ENCODE peak calls at places on chromosomes 16 and 17, in eight cellular contexts. One of them, this sample, is unnamed.

GRCh38 chr16:70746708-70747424 is 54.1 kb downstream of the VAC14 start:
- DNase-seq in astrocyte: peak; percentile 86
- DNase-seq in ascending aorta: peak; percentile 58
- DNase-seq in small intestine: peak; percentile 83
- DNase-seq in Peyer's patch: peak; percentile 81
- DNase-seq in transverse colon: peak; percentile 82
- DNase-seq in right atrium auricular region: peak; percentile 87
- DNase-seq in endothelial cell of umbilical vein: peak; percentile 73
- DNase-seq in this sample: peak; percentile 90

GRCh38 chr16:63735456-63735855 is 1386.4 kb downstream of the CDH11 start:
- DNase-seq in astrocyte: no peak
- DNase-seq in ascending aorta: no peak
- DNase-seq in small intestine: peak; percentile 10
- DNase-seq in Peyer's patch: no peak
- DNase-seq in transverse colon: no peak
- DNase-seq in right atrium auricular region: no peak
- DNase-seq in endothelial cell of umbilical vein: no peak
- DNase-seq in this sample: no peak

GRCh38 chr16:5036228-5037156 is 2.8 kb upstream of the NAGPA start:
- DNase-seq in astrocyte: peak; percentile 63
- DNase-seq in ascending aorta: no peak
- DNase-seq in small intestine: no peak
- DNase-seq in Peyer's patch: peak; percentile 23
- DNase-seq in transverse colon: no peak
- DNase-seq in right atrium auricular region: no peak
- DNase-seq in endothelial cell of umbilical vein: no peak
- DNase-seq in this sample: no peak

GRCh38 chr17:29570521-29570920 is 2.0 kb downstream of the TP53I13 start:
- DNase-seq in astrocyte: no peak
- DNase-seq in ascending aorta: no peak
- DNase-seq in small intestine: no peak
- DNase-seq in Peyer's patch: peak; percentile 39
- DNase-seq in transverse colon: peak; percentile 49
- DNase-seq in right atrium auricular region: peak; percentile 53
- DNase-seq in endothelial cell of umbilical vein: no peak
- DNase-seq in this sample: peak; percentile 53

GRCh38 chr16:49600541-49600940 is 226.9 kb downstream of the C16orf78 start:
- DNase-seq in astrocyte: no peak
- DNase-seq in ascending aorta: no peak
- DNase-seq in small intestine: no peak
- DNase-seq in Peyer's patch: no peak
- DNase-seq in transverse colon: no peak
- DNase-seq in right atrium auricular region: peak; percentile 44
- DNase-seq in endothelial cell of umbilical vein: no peak
- DNase-seq in this sample: no peak

GRCh38 chr16:24568392-24568791 is 29.0 kb downstream of the RBBP6 start:
- DNase-seq in astrocyte: peak; percentile 6
- DNase-seq in ascending aorta: no peak
- DNase-seq in small intestine: no peak
- DNase-seq in Peyer's patch: no peak
- DNase-seq in transverse colon: no peak
- DNase-seq in right atrium auricular region: no peak
- DNase-seq in endothelial cell of umbilical vein: peak; percentile 39
- DNase-seq in this sample: no peak

GRCh38 chr16:19524866-19525723 is 1.4 kb downstream of the CCP110 start:
- DNase-seq in astrocyte: no peak
- DNase-seq in ascending aorta: no peak
- DNase-seq in small intestine: no peak
- DNase-seq in Peyer's patch: no peak
- DNase-seq in transverse colon: no peak
- DNase-seq in right atrium auricular region: no peak
- DNase-seq in endothelial cell of umbilical vein: peak; percentile 50
- DNase-seq in this sample: no peak

GRCh38 chr17:16287563-16288027 is 65.7 kb downstream of the CENPV start:
- DNase-seq in astrocyte: peak; percentile 89
- DNase-seq in ascending aorta: no peak
- DNase-seq in small intestine: peak; percentile 85
- DNase-seq in Peyer's patch: no peak
- DNase-seq in transverse colon: peak; percentile 40
- DNase-seq in right atrium auricular region: no peak
- DNase-seq in endothelial cell of umbilical vein: peak; percentile 66
- DNase-seq in this sample: no peak

GRCh38 chr16:54620197-54620596 is 310.5 kb upstream of the IRX5 start:
- DNase-seq in astrocyte: no peak
- DNase-seq in ascending aorta: no peak
- DNase-seq in small intestine: no peak
- DNase-seq in Peyer's patch: no peak
- DNase-seq in transverse colon: no peak
- DNase-seq in right atrium auricular region: no peak
- DNase-seq in endothelial cell of umbilical vein: no peak
- DNase-seq in this sample: no peak

GRCh38 chr16:2829501-2830354 is at the start of gene ZG16B:
- DNase-seq in astrocyte: no peak
- DNase-seq in ascending aorta: no peak
- DNase-seq in small intestine: peak; percentile 58
- DNase-seq in Peyer's patch: peak; percentile 59
- DNase-seq in transverse colon: peak; percentile 65
- DNase-seq in right atrium auricular region: no peak
- DNase-seq in endothelial cell of umbilical vein: no peak
- DNase-seq in this sample: peak; percentile 75

GRCh38 chr17:74670329-74670728 is 42.4 kb downstream of the CD300LF start:
- DNase-seq in astrocyte: no peak
- DNase-seq in ascending aorta: no peak
- DNase-seq in small intestine: no peak
- DNase-seq in Peyer's patch: no peak
- DNase-seq in transverse colon: no peak
- DNase-seq in right atrium auricular region: no peak
- DNase-seq in endothelial cell of umbilical vein: no peak
- DNase-seq in this sample: no peak

GRCh38 chr17:42819939-42820535 is 4.0 kb downstream of the BECN1 start:
- DNase-seq in astrocyte: no peak
- DNase-seq in ascending aorta: no peak
- DNase-seq in small intestine: peak; percentile 66
- DNase-seq in Peyer's patch: peak; percentile 72
- DNase-seq in transverse colon: peak; percentile 66
- DNase-seq in right atrium auricular region: no peak
- DNase-seq in endothelial cell of umbilical vein: peak; percentile 60
- DNase-seq in this sample: peak; percentile 66

GRCh38 chr16:49881890-49882289 is 26.0 kb upstream of the ZNF423 start:
- DNase-seq in astrocyte: no peak
- DNase-seq in ascending aorta: no peak
- DNase-seq in small intestine: no peak
- DNase-seq in Peyer's patch: no peak
- DNase-seq in transverse colon: no peak
- DNase-seq in right atrium auricular region: no peak
- DNase-seq in endothelial cell of umbilical vein: no peak
- DNase-seq in this sample: no peak

GRCh38 chr17:45868276-45868675 is 23.6 kb downstream of the SPPL2C start:
- DNase-seq in astrocyte: no peak
- DNase-seq in ascending aorta: no peak
- DNase-seq in small intestine: no peak
- DNase-seq in Peyer's patch: no peak
- DNase-seq in transverse colon: no peak
- DNase-seq in right atrium auricular region: no peak
- DNase-seq in endothelial cell of umbilical vein: no peak
- DNase-seq in this sample: no peak

GRCh38 chr17:32007463-32008298 is 498 bp downstream of the LRRC37B start:
- DNase-seq in astrocyte: peak; percentile 16
- DNase-seq in ascending aorta: no peak
- DNase-seq in small intestine: peak; percentile 31
- DNase-seq in Peyer's patch: no peak
- DNase-seq in transverse colon: peak; percentile 28
- DNase-seq in right atrium auricular region: no peak
- DNase-seq in endothelial cell of umbilical vein: peak; percentile 48
- DNase-seq in this sample: peak; percentile 58

GRCh38 chr16:29927523-29927905 is 1.5 kb upstream of the KCTD13 start:
- DNase-seq in astrocyte: no peak
- DNase-seq in ascending aorta: no peak
- DNase-seq in small intestine: no peak
- DNase-seq in Peyer's patch: no peak
- DNase-seq in transverse colon: no peak
- DNase-seq in right atrium auricular region: no peak
- DNase-seq in endothelial cell of umbilical vein: no peak
- DNase-seq in this sample: no peak

GRCh38 chr16:29925173-29925804 is 737 bp downstream of the KCTD13 start:
- DNase-seq in astrocyte: no peak
- DNase-seq in ascending aorta: no peak
- DNase-seq in small intestine: peak; percentile 17
- DNase-seq in Peyer's patch: no peak
- DNase-seq in transverse colon: no peak
- DNase-seq in right atrium auricular region: no peak
- DNase-seq in endothelial cell of umbilical vein: peak; percentile 37
- DNase-seq in this sample: no peak

GRCh38 chr16:29922986-29923501 is 3.0 kb downstream of the KCTD13 start:
- DNase-seq in astrocyte: no peak
- DNase-seq in ascending aorta: no peak
- DNase-seq in small intestine: no peak
- DNase-seq in Peyer's patch: no peak
- DNase-seq in transverse colon: no peak
- DNase-seq in right atrium auricular region: no peak
- DNase-seq in endothelial cell of umbilical vein: no peak
- DNase-seq in this sample: no peak

GRCh38 chr16:29925805-29926674 is at the start of gene KCTD13:
- DNase-seq in astrocyte: peak; percentile 53
- DNase-seq in ascending aorta: peak; percentile 40
- DNase-seq in small intestine: peak; percentile 83
- DNase-seq in Peyer's patch: peak; percentile 94
- DNase-seq in transverse colon: peak; percentile 89
- DNase-seq in right atrium auricular region: peak; percentile 88
- DNase-seq in endothelial cell of umbilical vein: peak; percentile 91
- DNase-seq in this sample: peak; percentile 86

GRCh38 chr16:29926675-29927522 is 873 bp upstream of the KCTD13 start:
- DNase-seq in astrocyte: no peak
- DNase-seq in ascending aorta: no peak
- DNase-seq in small intestine: peak; percentile 62
- DNase-seq in Peyer's patch: no peak
- DNase-seq in transverse colon: peak; percentile 47
- DNase-seq in right atrium auricular region: no peak
- DNase-seq in endothelial cell of umbilical vein: no peak
- DNase-seq in this sample: peak; percentile 57
- H3K4me1 ChIP-seq in astrocyte: peaks cover 17% of the 10 kb centered on the region
- H3K4me1 ChIP-seq in ascending aorta: peaks cover 11% of the 10 kb centered on the region
- H3K4me1 ChIP-seq in small intestine: peaks cover 3% of the 10 kb centered on the region
- H3K4me1 ChIP-seq in Peyer's patch: peaks cover 12% of the 10 kb centered on the region
- H3K4me1 ChIP-seq in transverse colon: peaks cover 21% of the 10 kb centered on the region
- H3K4me1 ChIP-seq in right atrium auricular region: no peaks in the 10 kb centered on the region
- H3K4me1 ChIP-seq in endothelial cell of umbilical vein: peaks cover 15% of the 10 kb centered on the region
- H3K4me1 ChIP-seq in this sample: peaks cover 19% of the 10 kb centered on the region

DNA sequence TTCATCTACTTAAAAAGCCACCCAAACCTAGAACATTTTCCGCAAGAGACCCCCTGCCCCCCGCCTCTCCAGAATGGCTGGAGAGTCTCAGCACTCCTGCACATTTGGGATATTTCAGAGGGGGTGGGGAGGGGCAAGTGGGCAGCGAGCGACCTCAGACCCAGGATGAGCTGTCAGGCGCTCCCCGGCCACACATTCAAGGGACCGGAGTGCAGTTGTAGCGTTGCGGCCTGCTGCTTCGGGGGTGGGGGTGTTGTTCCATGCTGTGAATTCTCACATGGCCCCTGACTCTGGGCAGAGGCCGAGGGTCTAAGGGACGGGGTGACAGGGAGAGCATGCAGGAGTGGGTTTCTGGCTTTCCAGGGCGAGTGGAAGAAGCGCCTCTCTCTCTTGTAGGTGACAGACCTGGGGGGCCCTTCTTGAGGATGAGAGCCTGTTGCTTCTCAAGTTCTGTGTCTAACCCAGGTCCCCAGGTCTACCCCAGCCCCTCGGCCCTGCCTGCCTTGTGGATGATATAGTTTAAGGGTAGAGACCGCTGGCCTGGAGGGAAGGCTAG is 231.2 kb downstream of the SEC14L1 start:
- DNase-seq in astrocyte: no peak
- DNase-seq in ascending aorta: no peak
- DNase-seq in small intestine: no peak
- DNase-seq in Peyer's patch: no peak
- DNase-seq in transverse colon: no peak
- DNase-seq in right atrium auricular region: no peak
- DNase-seq in endothelial cell of umbilical vein: no peak
- DNase-seq in this sample: peak; percentile 56
- H3K4me1 ChIP-seq in astrocyte: peaks cover 45% of the 10 kb centered on the region
- H3K4me1 ChIP-seq in ascending aorta: peaks cover 29% of the 10 kb centered on the region
- H3K4me1 ChIP-seq in small intestine: peaks cover 11% of the 10 kb centered on the region
- H3K4me1 ChIP-seq in Peyer's patch: peaks cover 29% of the 10 kb centered on the region
- H3K4me1 ChIP-seq in transverse colon: peaks cover 44% of the 10 kb centered on the region
- H3K4me1 ChIP-seq in right atrium auricular region: no peaks in the 10 kb centered on the region
- H3K4me1 ChIP-seq in endothelial cell of umbilical vein: peaks cover 15% of the 10 kb centered on the region
- H3K4me1 ChIP-seq in this sample: peaks cover 43% of the 10 kb centered on the region

DNA sequence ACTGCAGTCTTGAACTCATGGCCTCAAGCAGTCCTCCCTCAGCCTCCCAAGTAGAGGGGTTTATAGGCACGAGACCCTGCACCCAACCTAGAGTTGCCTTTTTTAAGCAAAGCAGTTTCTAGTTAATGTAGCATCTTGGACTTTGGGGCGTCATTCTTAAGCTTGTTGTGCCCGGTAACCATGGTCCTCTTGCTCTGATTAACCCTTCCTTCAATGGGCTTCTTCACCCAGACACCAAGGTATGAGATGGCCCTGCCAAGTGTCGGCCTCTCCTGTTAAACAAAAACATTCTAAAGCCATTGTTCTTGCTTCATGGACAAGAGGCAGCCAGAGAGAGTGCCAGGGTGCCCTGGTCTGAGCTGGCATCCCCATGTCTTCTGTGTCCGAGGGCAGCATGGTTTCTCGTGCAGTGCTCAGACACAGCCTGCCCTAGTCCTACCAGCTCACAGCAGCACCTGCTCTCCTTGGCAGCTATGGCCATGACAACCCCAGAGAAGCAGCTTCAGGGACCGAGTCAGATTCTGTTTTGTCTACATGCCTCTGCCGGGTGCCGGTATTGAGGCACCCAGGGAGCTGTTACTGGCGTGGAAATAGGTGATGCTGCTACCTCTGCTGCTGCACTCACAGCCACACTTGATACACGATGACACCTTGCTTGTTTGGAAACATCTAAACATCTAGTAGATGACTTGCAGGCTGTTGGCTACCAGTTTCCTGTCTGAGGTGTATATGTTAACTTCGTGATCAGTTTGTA is 3.3 kb downstream of the RPL13 start:
- DNase-seq in astrocyte: no peak
- DNase-seq in ascending aorta: no peak
- DNase-seq in small intestine: no peak
- DNase-seq in Peyer's patch: no peak
- DNase-seq in transverse colon: no peak
- DNase-seq in right atrium auricular region: no peak
- DNase-seq in endothelial cell of umbilical vein: no peak
- DNase-seq in this sample: no peak
- H3K4me1 ChIP-seq in astrocyte: peaks cover 52% of the 10 kb centered on the region
- H3K4me1 ChIP-seq in ascending aorta: peaks cover 20% of the 10 kb centered on the region
- H3K4me1 ChIP-seq in small intestine: peaks cover 6% of the 10 kb centered on the region
- H3K4me1 ChIP-seq in Peyer's patch: peaks cover 44% of the 10 kb centered on the region
- H3K4me1 ChIP-seq in transverse colon: peaks cover 51% of the 10 kb centered on the region
- H3K4me1 ChIP-seq in right atrium auricular region: no peaks in the 10 kb centered on the region
- H3K4me1 ChIP-seq in endothelial cell of umbilical vein: peaks cover 42% of the 10 kb centered on the region
- H3K4me1 ChIP-seq in this sample: peaks cover 45% of the 10 kb centered on the region

GRCh38 chr17:57260325-57261083 is 4.2 kb downstream of the MSI2 start:
- DNase-seq in astrocyte: no peak
- DNase-seq in ascending aorta: no peak
- DNase-seq in small intestine: no peak
- DNase-seq in Peyer's patch: no peak
- DNase-seq in transverse colon: no peak
- DNase-seq in right atrium auricular region: no peak
- DNase-seq in endothelial cell of umbilical vein: no peak
- DNase-seq in this sample: no peak
- H3K4me1 ChIP-seq in astrocyte: peaks cover 8% of the 10 kb centered on the region
- H3K4me1 ChIP-seq in ascending aorta: peaks cover 5% of the 10 kb centered on the region
- H3K4me1 ChIP-seq in small intestine: no peaks in the 10 kb centered on the region
- H3K4me1 ChIP-seq in Peyer's patch: no peaks in the 10 kb centered on the region
- H3K4me1 ChIP-seq in transverse colon: peaks cover 13% of the 10 kb centered on the region
- H3K4me1 ChIP-seq in right atrium auricular region: no peaks in the 10 kb centered on the region
- H3K4me1 ChIP-seq in endothelial cell of umbilical vein: peaks cover 10% of the 10 kb centered on the region
- H3K4me1 ChIP-seq in this sample: peaks cover 10% of the 10 kb centered on the region

GRCh38 chr16:79073560-79073959 is 527.0 kb downstream of the MAF start:
- DNase-seq in astrocyte: no peak
- DNase-seq in ascending aorta: no peak
- DNase-seq in small intestine: no peak
- DNase-seq in Peyer's patch: no peak
- DNase-seq in transverse colon: no peak
- DNase-seq in right atrium auricular region: no peak
- DNase-seq in endothelial cell of umbilical vein: no peak
- DNase-seq in this sample: no peak
- H3K4me1 ChIP-seq in astrocyte: no peaks in the 10 kb centered on the region
- H3K4me1 ChIP-seq in ascending aorta: no peaks in the 10 kb centered on the region
- H3K4me1 ChIP-seq in small intestine: no peaks in the 10 kb centered on the region
- H3K4me1 ChIP-seq in Peyer's patch: no peaks in the 10 kb centered on the region
- H3K4me1 ChIP-seq in transverse colon: no peaks in the 10 kb centered on the region
- H3K4me1 ChIP-seq in right atrium auricular region: no peaks in the 10 kb centered on the region
- H3K4me1 ChIP-seq in endothelial cell of umbilical vein: no peaks in the 10 kb centered on the region
- H3K4me1 ChIP-seq in this sample: no peaks in the 10 kb centered on the region